ENCODE peak calls at places on chromosomes 13 and 19, in six cellular contexts. Q is IMR-90; A is HTR-8/SVneo; G is gastrocnemius medialis; O is stimulated activated CD8-positive, alpha-beta memory T cell treated with anti-CD3 and anti-CD28 coated beads, Interleukin-15, amount 100 ng/mL, for 1 hour; R is occipital lobe. T is an unnamed sample.

GRCh38 chr19:3618144-3618810 is 8.3 kb downstream of the CACTIN start:
- DNase-seq in R (no peak), A (no peak), O (no peak), Q (peak), G (no peak), T (peak)

GRCh38 chr13:71492346-71492871 is 374.6 kb downstream of the DACH1 start:
- DNase-seq in O (no peak), A (no peak), R (no peak), G (no peak), Q (no peak), T (no peak)

GRCh38 chr13:112345826-112346172 is 30.4 kb upstream of the SPACA7 start:
- DNase-seq in A (no peak), G (no peak), R (no peak), Q (no peak), O (no peak), T (no peak)

GRCh38 chr19:14450168-14450874 is 17.2 kb downstream of the PKN1 start:
- DNase-seq in G (no peak), A (no peak), R (no peak), Q (no peak), O (no peak), T (no peak)

GRCh38 chr13:38753878-38754277 is 67.0 kb downstream of the FREM2 start:
- DNase-seq in G (no peak), A (no peak), O (no peak), Q (no peak), R (no peak), T (no peak)

GRCh38 chr19:11693505-11694499 is 44.9 kb downstream of the ZNF823 start:
- DNase-seq in R (no peak), A (peak), Q (peak), O (no peak), G (no peak), T (no peak)

GRCh38 chr19:2309734-2310362 is 1.9 kb upstream of the LINGO3 start:
- DNase-seq in R (no peak), O (no peak), A (no peak), Q (peak), G (no peak), T (no peak)

GRCh38 chr19:54558339-54558738 is 15.3 kb upstream of the LILRA2 start:
- DNase-seq in R (no peak), Q (no peak), A (no peak), G (no peak), O (no peak), T (no peak)

GRCh38 chr13:113110048-113110851 is 4.7 kb downstream of the F7 start:
- DNase-seq in G (no peak), A (no peak), Q (no peak), O (no peak), R (no peak), T (no peak)

GRCh38 chr13:65166675-65167074 is 2063.5 kb downstream of the PCDH9 start:
- DNase-seq in G (no peak), A (no peak), Q (no peak), R (no peak), O (no peak), T (no peak)

GRCh38 chr19:35135389-35135909 is 590 bp upstream of the LGI4 start:
- DNase-seq in R (peak), G (peak), A (peak), Q (peak), O (no peak), T (peak)

GRCh38 chr19:8269724-8270123 is 38.4 kb downstream of the CD320 start:
- DNase-seq in Q (no peak), G (no peak), R (no peak), O (no peak), A (no peak), T (no peak)

GRCh38 chr19:29266001-29266400 is 53.0 kb upstream of the UQCRFS1 start:
- DNase-seq in R (no peak), Q (no peak), G (no peak), O (no peak), A (no peak), T (no peak)